ENCODE peak calls at places on chromosomes 4 and X, in seven cellular contexts. U is cardiac muscle cell, J is spleen, Z is coronary artery, K is HL-60, P is dorsolateral prefrontal cortex, H is endodermal cell. L is an unnamed sample.

GRCh38 chr4:14524236-14524635 is 478.0 kb upstream of the CPEB2 start:
- DNase-seq in J (no peak), P (no peak), Z (no peak), K (no peak), H (no peak), U (no peak), L (no peak)

GRCh38 chrX:29903365-29903764 is 312.0 kb upstream of the MAGEB2 start:
- DNase-seq in U (no peak), J (no peak), Z (no peak), H (no peak), K (no peak), P (no peak), L (no peak)

GRCh38 chrX:154748712-154749339 is 2.1 kb downstream of the GAB3 start:
- DNase-seq in K (no peak), H (peak), Z (no peak), P (no peak), U (peak), J (no peak), L (peak)

GRCh38 chrX:108068121-108068520 is 23.2 kb downstream of the PSMD10 start:
- DNase-seq in P (no peak), K (no peak), H (no peak), Z (no peak), J (no peak), U (no peak), L (no peak)

GRCh38 chr4:47287735-47288134 is 175.8 kb downstream of the COMMD8 start:
- DNase-seq in H (no peak), Z (no peak), U (no peak), J (no peak), K (no peak), P (no peak), L (no peak)

GRCh38 chrX:39893417-39894338 is 204.1 kb downstream of the BCOR start:
- DNase-seq in U (no peak), H (no peak), P (no peak), Z (no peak), K (no peak), J (no peak), L (no peak)

GRCh38 chrX:108735680-108736508 is 469 bp downstream of the IRS4 start:
- DNase-seq in Z (no peak), J (no peak), U (peak), H (no peak), P (peak), K (no peak), L (no peak)

GRCh38 chrX:9635805-9636204 is 129.8 kb downstream of the GPR143 start:
- DNase-seq in P (no peak), H (no peak), Z (no peak), U (no peak), J (no peak), K (no peak), L (no peak)

GRCh38 chrX:71955530-71956120 is 45.0 kb downstream of the NHSL2 start:
- DNase-seq in P (no peak), U (no peak), K (no peak), H (no peak), Z (no peak), J (no peak), L (no peak)

GRCh38 chr4:104531390-104531789 is 36.7 kb upstream of the CXXC4 start:
- DNase-seq in H (no peak), P (no peak), J (no peak), Z (no peak), U (peak), K (no peak), L (no peak)

GRCh38 chrX:9352683-9353430 is 112.0 kb upstream of the TBL1X start:
- DNase-seq in U (no peak), P (no peak), J (peak), K (peak), H (no peak), Z (no peak), L (no peak)

GRCh38 chrX:150363561-150364346 is 637 bp downstream of the MAMLD1 start:
- DNase-seq in K (no peak), P (peak), H (peak), Z (peak), J (peak), U (peak), L (peak)

GRCh38 chr4:41216294-41217019 is 2.1 kb upstream of the APBB2 start:
- DNase-seq in Z (peak), J (peak), P (peak), U (peak), H (peak), K (peak), L (peak)

GRCh38 chr4:42152507-42153504 is at the start of gene BEND4:
- DNase-seq in P (no peak), U (no peak), H (peak), Z (no peak), J (no peak), K (no peak), L (no peak)

GRCh38 chr4:184968784-184969201 is 49.5 kb upstream of the HELT start:
- DNase-seq in Z (peak), H (no peak), J (no peak), U (no peak), P (no peak), K (no peak), L (peak)

GRCh38 chrX:48996969-48997368 is 5.1 kb downstream of the GRIPAP1 start:
- DNase-seq in Z (no peak), P (no peak), K (no peak), U (peak), J (no peak), H (peak), L (no peak)

GRCh38 chr4:152676052-152676854 is 3.5 kb downstream of the TMEM154 start:
- DNase-seq in Z (no peak), U (no peak), K (no peak), J (no peak), H (no peak), P (no peak), L (no peak)

GRCh38 chr4:54384563-54384962 is 155.5 kb downstream of the PDGFRA start:
- DNase-seq in J (no peak), K (no peak), U (peak), H (peak), P (peak), Z (no peak), L (peak)

GRCh38 chrX:9341305-9342201 is 123.3 kb upstream of the TBL1X start:
- DNase-seq in K (peak), P (no peak), H (no peak), Z (no peak), J (peak), U (peak), L (no peak)

GRCh38 chr4:123116412-123116811 is 194.0 kb upstream of the NUDT6 start:
- DNase-seq in Z (no peak), K (no peak), P (no peak), U (no peak), J (no peak), H (no peak), L (no peak)

GRCh38 chr4:86939123-86939522 is 4.3 kb downstream of the AFF1 start:
- DNase-seq in U (no peak), J (no peak), Z (no peak), K (no peak), H (no peak), P (no peak), L (no peak)

GRCh38 chr4:164930647-164931046 is 46.8 kb downstream of the TRIM61 start:
- DNase-seq in U (no peak), J (no peak), H (no peak), P (no peak), Z (no peak), K (no peak), L (no peak)

GRCh38 chr4:16136771-16137170 is 52.9 kb upstream of the PROM1 start:
- DNase-seq in P (no peak), K (no peak), Z (no peak), H (peak), J (no peak), U (no peak), L (no peak)

GRCh38 chr4:120754590-120754989 is 167.9 kb downstream of the PRDM5 start:
- DNase-seq in Z (no peak), J (no peak), P (no peak), K (no peak), U (peak), H (no peak), L (no peak)

GRCh38 chr4:104532677-104533076 is 38.0 kb upstream of the CXXC4 start:
- DNase-seq in K (no peak), J (no peak), P (no peak), H (peak), Z (no peak), U (no peak), L (no peak)

GRCh38 chr4:32991663-32992062 is 2271.5 kb downstream of the PCDH7 start:
- DNase-seq in U (no peak), Z (no peak), J (no peak), P (no peak), H (no peak), K (no peak), L (no peak)

GRCh38 chr4:149008415-149009025 is 566.3 kb upstream of the NR3C2 start:
- DNase-seq in Z (no peak), K (no peak), P (no peak), U (peak), J (no peak), H (peak), L (no peak)

GRCh38 chr4:110962616-110963015 is 339.7 kb upstream of the PITX2 start:
- DNase-seq in H (no peak), U (no peak), K (no peak), Z (no peak), P (no peak), J (no peak), L (no peak)

GRCh38 chrX:39857780-39858179 is 240.0 kb downstream of the BCOR start:
- DNase-seq in K (no peak), Z (no peak), J (no peak), P (no peak), U (no peak), H (no peak), L (no peak)

GRCh38 chrX:34300871-34301270 is 168.8 kb upstream of the FAM47A start:
- DNase-seq in U (peak), K (peak), H (peak), Z (no peak), P (no peak), J (no peak), L (peak)

GRCh38 chrX:8204169-8204935 is 33.3 kb upstream of the VCX2 start:
- DNase-seq in K (no peak), J (no peak), H (no peak), P (no peak), Z (no peak), U (no peak), L (no peak)
- TF ChIP-seq CTCF in K (no peak), J (no peak), H (no peak), P (no peak), Z (no peak), U (no peak), L (no peak)

DNA sequence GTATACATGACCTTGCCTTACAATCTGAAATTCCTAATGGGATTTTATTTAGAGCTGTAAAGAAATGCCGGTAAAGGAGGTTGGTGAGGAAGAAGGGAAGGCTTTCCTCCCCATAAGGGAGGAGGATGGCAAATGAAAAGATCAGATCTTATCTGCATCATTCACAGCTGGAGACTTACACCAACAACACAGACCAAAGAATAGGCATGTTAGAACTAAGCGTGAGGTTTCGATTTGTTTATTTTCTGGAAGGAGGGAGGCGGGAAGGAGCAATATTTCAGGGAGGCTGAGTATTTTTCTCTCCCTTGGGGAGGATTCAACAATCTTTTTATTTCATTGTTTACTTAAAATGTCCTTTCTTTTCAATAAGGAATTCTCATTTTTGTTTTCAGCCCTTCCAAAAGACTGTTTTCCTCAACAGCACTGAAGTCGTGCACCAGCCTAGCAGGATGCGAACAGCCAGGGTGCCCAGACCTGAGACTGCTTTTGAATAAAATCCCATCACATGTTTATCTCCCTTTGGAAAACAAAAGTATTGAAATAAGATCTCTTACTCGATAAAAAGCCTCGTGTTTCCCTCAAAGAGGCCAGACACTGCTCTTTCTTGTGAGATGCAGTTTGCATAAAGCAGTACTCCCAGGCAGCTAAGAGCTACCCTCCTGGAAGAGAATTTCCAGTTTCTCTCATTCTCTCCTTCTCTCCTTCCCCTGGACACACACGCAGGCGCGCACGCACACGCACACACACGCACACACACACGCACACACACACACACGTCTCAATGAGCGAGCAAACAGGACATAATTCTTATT is 236.1 kb downstream of the MGST2 start:
- DNase-seq in U (no peak), K (no peak), P (no peak), J (no peak), Z (no peak), H (no peak), L (no peak)
- H3K27ac ChIP-seq in U (peak), K (no peak), P (peak), J (peak), Z (no peak), H (peak), L (no peak)

GRCh38 chr4:68348577-68348976 is 1.3 kb downstream of the YTHDC1 start:
- DNase-seq in H (no peak), J (no peak), P (no peak), Z (no peak), K (no peak), U (no peak), L (no peak)

GRCh38 chr4:68344785-68345184 is 5.1 kb downstream of the YTHDC1 start:
- DNase-seq in P (no peak), H (no peak), U (no peak), K (no peak), Z (no peak), J (no peak), L (no peak)

GRCh38 chr4:68347845-68348244 is 2.0 kb downstream of the YTHDC1 start:
- DNase-seq in H (no peak), U (no peak), J (no peak), K (no peak), Z (no peak), P (no peak), L (no peak)

GRCh38 chr4:68346461-68346860 is 3.4 kb downstream of the YTHDC1 start:
- DNase-seq in U (no peak), J (no peak), K (no peak), H (no peak), Z (no peak), P (no peak), L (peak)

DNA sequence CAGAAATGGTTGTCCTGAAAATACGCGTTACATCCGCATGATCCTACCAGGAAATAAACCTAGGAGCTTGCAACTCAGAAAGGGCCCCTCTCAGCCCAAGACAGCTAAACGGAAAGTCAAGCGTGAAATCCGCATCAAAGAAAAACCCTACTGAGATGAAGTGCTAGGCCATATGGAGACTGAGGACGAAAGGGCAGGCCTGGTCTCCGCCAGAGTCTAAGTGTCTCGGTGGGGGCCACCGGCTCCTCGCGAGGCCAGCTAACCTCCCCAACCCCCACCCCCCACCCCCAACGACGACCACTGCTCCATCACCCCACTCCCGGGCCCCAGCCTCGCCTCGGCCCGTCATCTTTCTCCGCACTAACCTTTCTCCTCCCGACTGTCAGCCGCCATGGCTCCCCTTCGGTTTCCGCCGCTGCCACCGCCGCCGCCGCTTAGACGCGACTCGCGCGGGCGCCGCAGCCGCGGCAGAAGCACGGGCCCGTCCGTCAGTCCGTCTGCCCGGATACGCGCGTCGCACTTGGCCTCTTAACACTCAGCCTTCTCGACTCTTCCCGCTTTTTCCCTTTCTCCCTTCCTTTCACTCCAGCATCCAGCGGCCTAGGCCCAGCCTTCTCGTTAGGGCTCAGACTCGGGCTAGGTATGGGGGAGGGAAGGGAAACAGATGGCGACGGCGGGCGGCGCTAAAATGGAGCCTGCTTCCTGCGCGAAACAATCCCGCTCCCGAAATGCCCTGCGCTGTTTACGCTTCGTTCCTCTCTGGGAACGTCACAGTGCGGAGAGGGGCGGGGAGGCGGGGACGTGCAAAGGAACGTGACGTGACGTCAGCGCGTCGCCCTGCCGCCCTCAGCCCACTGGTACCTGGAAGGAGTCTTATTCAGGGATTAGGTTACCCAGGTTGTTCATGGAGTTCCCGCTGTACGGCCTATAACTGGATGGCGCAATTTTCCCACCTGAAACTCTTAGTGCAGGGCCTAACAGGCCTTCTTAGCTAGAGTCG is at the start of gene YTHDC1:
- DNase-seq in J (peak), H (peak), Z (peak), K (peak), P (peak), U (peak), L (peak)
- TF ChIP-seq CTCF in J (no peak), H (no peak), Z (no peak), K (no peak), P (peak), U (no peak), L (no peak)

DNA sequence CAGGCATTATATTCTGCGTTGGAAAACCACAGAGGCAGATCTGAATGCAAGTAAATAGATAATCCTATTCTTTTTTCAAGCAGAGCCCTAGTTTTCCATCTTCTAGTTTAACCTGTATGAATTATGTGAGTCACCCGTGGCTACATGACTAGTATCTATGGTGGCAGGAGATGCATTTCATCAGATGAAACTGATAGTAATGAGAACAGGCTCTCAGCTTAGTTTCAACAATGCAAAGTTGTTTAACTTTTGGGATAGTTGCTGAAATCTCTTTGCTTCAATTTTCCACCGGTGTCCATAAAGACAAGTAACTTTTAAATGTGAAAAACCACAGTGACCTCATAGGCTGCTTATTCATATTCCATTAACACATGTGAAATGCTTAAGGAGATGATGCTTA is 1317.4 kb upstream of the TENM3 start:
- DNase-seq in J (no peak), K (no peak), Z (no peak), P (no peak), H (no peak), U (no peak), L (no peak)
- H3K27ac ChIP-seq in J (no peak), K (no peak), Z (no peak), P (no peak), H (no peak), U (no peak), L (no peak)

GRCh38 chr4:27315625-27316024 is 455.0 kb downstream of the STIM2 start:
- DNase-seq in Z (no peak), P (no peak), U (no peak), K (no peak), H (no peak), J (no peak), L (no peak)

GRCh38 chr4:27316176-27316575 is 455.5 kb downstream of the STIM2 start:
- DNase-seq in P (no peak), K (no peak), U (no peak), Z (no peak), H (no peak), J (no peak), L (no peak)

DNA sequence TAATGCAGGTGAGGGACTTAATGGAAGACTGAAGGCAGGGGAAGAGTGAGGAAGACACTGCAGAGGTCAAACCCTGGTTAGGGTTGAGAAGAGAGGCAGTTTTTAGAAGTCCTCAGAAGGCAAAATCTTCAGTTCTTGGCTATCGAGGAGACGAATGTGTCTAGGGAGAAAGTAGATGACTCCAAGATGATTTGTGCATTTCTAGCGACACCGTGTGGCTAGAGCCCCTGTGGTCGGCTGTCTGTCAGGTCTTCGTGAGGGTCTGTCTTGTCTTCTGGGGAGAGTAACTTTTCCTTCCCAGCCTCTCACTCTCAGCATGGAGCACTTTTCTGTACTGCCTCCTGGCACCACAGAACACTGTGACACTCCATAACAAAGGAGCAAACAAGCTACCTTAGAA is 458.1 kb downstream of the STIM2 start:
- DNase-seq in U (peak), P (peak), Z (no peak), J (no peak), K (no peak), H (peak), L (peak)
- TF ChIP-seq CTCF in U (no peak), P (peak), Z (peak), J (no peak), K (no peak), H (peak), L (no peak)

DNA sequence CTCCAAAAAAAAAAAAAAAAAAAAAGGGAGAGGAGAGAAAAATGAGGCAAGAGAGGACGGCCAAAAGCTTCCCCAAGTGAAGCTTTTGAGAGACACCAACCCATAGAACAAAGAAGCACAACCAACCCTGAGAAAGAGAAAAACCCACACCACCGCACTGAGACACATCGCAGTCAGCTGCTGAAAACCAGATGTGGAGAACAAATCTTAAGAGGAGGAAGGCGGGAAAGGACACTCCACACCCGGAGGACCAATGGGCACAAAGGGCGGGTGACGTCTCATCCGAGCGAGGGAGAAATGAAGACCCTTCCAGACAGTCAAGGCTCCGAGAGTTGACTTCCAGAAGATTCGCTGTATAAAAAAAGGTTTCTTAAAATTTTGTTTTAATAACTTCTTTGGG is 112.1 kb downstream of the AFAP1 start:
- DNase-seq in J (no peak), Z (peak), U (no peak), P (no peak), K (no peak), H (no peak), L (no peak)
- H3K27ac ChIP-seq in J (peak), Z (peak), U (no peak), P (no peak), K (no peak), H (no peak), L (peak)